ENCODE peak calls at places on chromosome 15, in four cellular contexts. One of them, this sample, is unnamed.

GRCh38 chr15:101448336-101448735 is 41.2 kb downstream of the PCSK6 start:
- DNase-seq in GM12878: no peak
- DNase-seq in HL-60: no peak
- DNase-seq in K562: no peak
- DNase-seq in this sample: no peak

GRCh38 chr15:72865486-72865885 is 81.9 kb upstream of the ADPGK start:
- DNase-seq in HL-60: no peak
- DNase-seq in GM12878: no peak
- DNase-seq in K562: no peak
- DNase-seq in this sample: no peak

GRCh38 chr15:64017591-64018163 is 28.6 kb downstream of the DAPK2 start:
- DNase-seq in GM12878: no peak
- DNase-seq in K562: no peak
- DNase-seq in HL-60: no peak
- DNase-seq in this sample: no peak

GRCh38 chr15:28096720-28097431 is 2.2 kb downstream of the OCA2 start:
- DNase-seq in HL-60: no peak
- DNase-seq in GM12878: no peak
- DNase-seq in K562: no peak
- DNase-seq in this sample: no peak

GRCh38 chr15:100722551-100723322 is 120.3 kb downstream of the ASB7 start:
- DNase-seq in HL-60: no peak
- DNase-seq in GM12878: no peak
- DNase-seq in K562: no peak
- DNase-seq in this sample: no peak

GRCh38 chr15:37220949-37221670 is 120.8 kb upstream of the MEIS2 start:
- DNase-seq in GM12878: no peak
- DNase-seq in HL-60: no peak
- DNase-seq in K562: no peak
- DNase-seq in this sample: no peak

GRCh38 chr15:90553248-90553745 is 23.6 kb downstream of the CRTC3 start:
- DNase-seq in K562: no peak
- DNase-seq in HL-60: no peak
- DNase-seq in GM12878: no peak
- DNase-seq in this sample: no peak

GRCh38 chr15:42289166-42289565 is 15.9 kb upstream of the TMEM87A start:
- DNase-seq in HL-60: no peak
- DNase-seq in GM12878: no peak
- DNase-seq in K562: no peak
- DNase-seq in this sample: no peak

GRCh38 chr15:73047882-73048281 is 4.4 kb upstream of the NEO1 start:
- DNase-seq in GM12878: no peak
- DNase-seq in HL-60: no peak
- DNase-seq in K562: no peak
- DNase-seq in this sample: no peak

GRCh38 chr15:72141171-72142084 is 23.2 kb downstream of the SENP8 start:
- DNase-seq in K562: no peak
- DNase-seq in HL-60: no peak
- DNase-seq in GM12878: peak
- DNase-seq in this sample: peak

GRCh38 chr15:70195808-70196304 is 98.1 kb upstream of the TLE3 start:
- DNase-seq in K562: peak
- DNase-seq in GM12878: no peak
- DNase-seq in HL-60: no peak
- DNase-seq in this sample: no peak

GRCh38 chr15:101565377-101565776 is 75.9 kb upstream of the PCSK6 start:
- DNase-seq in K562: no peak
- DNase-seq in HL-60: no peak
- DNase-seq in GM12878: no peak
- DNase-seq in this sample: no peak

GRCh38 chr15:41544650-41545015 is 576 bp upstream of the RPAP1 start:
- DNase-seq in GM12878: no peak
- DNase-seq in K562: no peak
- DNase-seq in HL-60: no peak
- DNase-seq in this sample: no peak

GRCh38 chr15:43105077-43105769 is 615 bp downstream of the UBR1 start:
- DNase-seq in HL-60: no peak
- DNase-seq in K562: peak
- DNase-seq in GM12878: no peak
- DNase-seq in this sample: no peak

GRCh38 chr15:85625431-85625830 is 169.3 kb downstream of the KLHL25 start:
- DNase-seq in GM12878: no peak
- DNase-seq in HL-60: no peak
- DNase-seq in K562: no peak
- DNase-seq in this sample: no peak

GRCh38 chr15:45181491-45182285 is 6.1 kb downstream of the SHF start:
- DNase-seq in GM12878: no peak
- DNase-seq in K562: no peak
- DNase-seq in HL-60: no peak
- DNase-seq in this sample: no peak

DNA sequence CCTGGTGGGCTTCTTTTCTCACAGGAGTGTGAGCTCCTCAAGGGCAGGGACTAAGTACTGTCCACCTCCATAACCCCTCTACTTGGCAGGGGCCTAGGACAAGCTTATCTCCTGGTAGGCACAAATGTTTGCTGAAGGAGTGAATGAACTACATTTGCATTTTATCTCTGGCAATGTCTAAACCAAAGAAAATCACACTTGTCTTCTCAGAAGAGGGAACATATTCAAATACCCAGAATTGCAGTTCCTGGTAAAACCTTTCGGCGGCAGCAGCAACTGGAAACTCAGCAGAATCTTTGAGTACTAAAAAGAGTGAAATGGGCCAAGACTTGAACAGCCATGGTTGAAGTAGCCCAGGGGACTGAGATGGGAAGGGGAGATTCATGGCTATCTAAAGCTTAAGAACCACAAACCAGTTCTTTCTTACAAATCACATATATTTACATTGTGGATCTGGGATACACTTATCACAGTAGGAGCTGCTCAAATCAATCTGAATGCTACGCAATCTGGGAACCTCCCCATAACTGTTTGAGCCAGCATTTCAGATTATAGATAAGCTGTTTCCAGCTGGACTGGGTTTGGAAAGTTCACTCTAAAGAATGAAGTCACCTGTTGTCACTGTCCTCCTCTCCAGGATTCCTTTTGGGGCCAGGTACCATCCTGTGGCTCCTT is 18.7 kb upstream of the PTPN9 start:
- DNase-seq in GM12878: no peak
- DNase-seq in HL-60: no peak
- DNase-seq in K562: no peak
- DNase-seq in this sample: no peak
- TF ChIP-seq SPI1 in GM12878: no peak
- TF ChIP-seq SPI1 in HL-60: no peak
- TF ChIP-seq SPI1 in K562: no peak
- TF ChIP-seq SPI1 in this sample: no peak

GRCh38 chr15:68208136-68208535 is 3.0 kb upstream of the CALML4 start:
- DNase-seq in HL-60: no peak
- DNase-seq in GM12878: no peak
- DNase-seq in K562: no peak
- DNase-seq in this sample: no peak

GRCh38 chr15:68209272-68209671 is 4.1 kb upstream of the CALML4 start:
- DNase-seq in K562: no peak
- DNase-seq in GM12878: no peak
- DNase-seq in HL-60: no peak
- DNase-seq in this sample: no peak

GRCh38 chr15:68207176-68207935 is 2.2 kb upstream of the CALML4 start:
- DNase-seq in HL-60: no peak
- DNase-seq in GM12878: no peak
- DNase-seq in K562: no peak
- DNase-seq in this sample: no peak

GRCh38 chr15:68209735-68210408 is 4.7 kb upstream of the CALML4 start:
- DNase-seq in HL-60: no peak
- DNase-seq in K562: no peak
- DNase-seq in GM12878: no peak
- DNase-seq in this sample: no peak

DNA sequence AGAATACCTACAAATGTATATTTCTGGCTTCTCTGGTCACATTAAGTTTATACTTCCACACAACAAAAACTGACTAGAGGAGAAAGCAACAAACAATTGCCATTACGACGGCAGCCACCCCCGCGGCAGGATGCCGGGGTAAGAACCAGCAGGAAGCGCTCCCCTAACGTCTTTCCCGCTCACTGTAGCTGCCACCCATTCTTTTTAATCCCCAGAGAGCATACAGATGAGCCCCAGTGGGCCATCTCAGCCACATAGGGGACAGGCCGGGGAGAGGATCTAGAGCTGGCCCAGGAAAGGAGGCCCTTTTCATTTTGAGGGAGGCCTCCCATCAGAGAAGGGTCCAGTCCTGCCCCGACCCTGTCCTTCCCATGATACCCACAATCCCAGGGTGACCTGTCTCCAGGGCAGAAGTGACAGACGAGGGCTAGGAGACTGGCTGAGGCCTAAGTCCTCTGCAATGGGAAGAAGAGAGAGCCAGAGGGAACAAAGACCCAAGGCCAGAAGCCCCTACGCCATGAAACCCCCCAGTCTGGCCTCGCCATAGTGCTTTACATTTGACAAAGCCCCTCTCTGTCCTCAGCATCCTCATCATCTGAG is 3.6 kb upstream of the CALML4 start:
- DNase-seq in GM12878: no peak
- DNase-seq in HL-60: no peak
- DNase-seq in K562: no peak
- DNase-seq in this sample: no peak
- TF ChIP-seq SPI1 in GM12878: no peak
- TF ChIP-seq SPI1 in HL-60: no peak
- TF ChIP-seq SPI1 in K562: no peak
- TF ChIP-seq SPI1 in this sample: no peak

DNA sequence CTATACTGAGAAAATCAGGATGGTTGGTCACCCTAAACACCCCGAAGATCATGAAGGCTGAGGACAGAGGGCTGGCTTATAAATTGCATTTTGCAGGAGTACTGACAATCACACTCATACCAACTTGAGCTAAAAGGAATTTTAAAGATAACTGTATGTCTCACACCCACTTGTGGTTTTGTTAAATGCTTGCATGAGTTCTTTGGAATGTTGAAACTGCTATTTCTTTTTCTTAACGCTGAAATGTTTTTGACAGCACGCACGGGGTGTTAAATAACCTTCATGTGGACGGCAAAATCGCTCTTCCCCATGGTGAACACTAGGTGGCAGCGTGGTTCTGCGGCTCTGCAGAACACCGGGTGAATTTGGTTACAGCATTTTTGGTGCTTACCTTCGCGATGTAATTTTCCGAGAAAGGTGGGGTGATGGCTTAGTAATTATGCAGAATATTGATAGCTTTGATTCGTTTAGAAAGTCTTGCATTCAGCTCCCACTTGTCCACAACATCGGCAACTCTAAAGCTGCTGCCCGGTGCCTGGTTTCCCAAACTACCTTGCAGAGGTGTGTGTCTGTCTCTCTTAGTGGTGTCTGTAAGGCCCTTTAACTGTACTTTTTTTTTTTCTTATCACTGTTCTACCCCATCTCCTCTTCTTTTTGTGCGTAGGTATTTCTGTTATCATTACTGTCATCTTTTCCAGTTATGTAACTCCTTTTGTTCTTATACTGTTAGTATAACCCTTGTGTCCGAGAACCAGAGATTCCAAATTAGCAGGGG is 51.7 kb downstream of the ARNT2 start:
- DNase-seq in K562: peak
- DNase-seq in HL-60: peak
- DNase-seq in GM12878: peak
- DNase-seq in this sample: peak
- TF ChIP-seq SPI1 in K562: no peak
- TF ChIP-seq SPI1 in HL-60: no peak
- TF ChIP-seq SPI1 in GM12878: no peak
- TF ChIP-seq SPI1 in this sample: no peak

GRCh38 chr15:95558131-95558530 is 772.4 kb upstream of the NR2F2 start:
- DNase-seq in GM12878: no peak
- DNase-seq in K562: no peak
- DNase-seq in HL-60: no peak
- DNase-seq in this sample: no peak

GRCh38 chr15:95558916-95559315 is 771.6 kb upstream of the NR2F2 start:
- DNase-seq in GM12878: no peak
- DNase-seq in HL-60: no peak
- DNase-seq in K562: no peak
- DNase-seq in this sample: no peak

GRCh38 chr15:95559875-95560394 is 770.6 kb upstream of the NR2F2 start:
- DNase-seq in GM12878: no peak
- DNase-seq in HL-60: peak
- DNase-seq in K562: peak
- DNase-seq in this sample: no peak

GRCh38 chr15:95563634-95564033 is 766.9 kb upstream of the NR2F2 start:
- DNase-seq in K562: no peak
- DNase-seq in GM12878: no peak
- DNase-seq in HL-60: no peak
- DNase-seq in this sample: no peak

DNA sequence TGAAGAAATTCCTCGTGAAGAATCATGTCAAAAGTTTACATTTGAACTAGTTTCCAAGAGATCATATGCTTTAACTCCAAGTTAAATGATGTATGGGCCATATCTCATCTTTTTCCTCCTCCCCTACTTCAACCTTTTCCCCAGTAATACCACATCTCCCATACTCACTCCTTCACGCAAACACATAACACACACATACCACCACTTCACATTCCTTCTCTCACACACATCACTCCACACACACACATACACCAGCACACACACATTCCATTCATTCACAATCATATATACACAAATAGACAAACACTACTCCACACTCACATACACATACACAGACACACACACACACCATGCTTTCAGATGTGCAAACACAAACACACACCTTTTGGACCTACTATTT is 769.0 kb upstream of the NR2F2 start:
- DNase-seq in HL-60: no peak
- DNase-seq in K562: no peak
- DNase-seq in GM12878: no peak
- DNase-seq in this sample: no peak
- TF ChIP-seq SPI1 in HL-60: no peak
- TF ChIP-seq SPI1 in K562: no peak
- TF ChIP-seq SPI1 in GM12878: no peak
- TF ChIP-seq SPI1 in this sample: no peak

DNA sequence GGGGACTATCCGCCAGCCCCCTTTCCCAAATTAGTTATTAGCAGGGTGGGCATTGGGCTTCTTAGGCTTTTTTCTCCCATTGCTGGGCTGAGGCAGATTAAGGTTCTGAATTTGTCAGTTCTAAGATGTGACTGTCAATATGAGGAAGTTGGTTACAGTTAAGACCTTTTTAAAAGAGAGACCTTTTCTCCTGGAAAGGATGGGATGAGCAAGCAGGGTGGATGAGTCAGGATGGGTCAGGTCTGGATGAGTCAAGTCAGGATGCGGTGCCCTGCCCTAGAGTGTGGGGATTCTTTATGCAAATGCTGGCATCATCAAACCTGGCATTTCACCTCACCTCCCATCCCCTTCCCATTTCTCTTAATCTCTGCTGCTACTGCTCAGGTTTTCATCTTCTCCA is 1.9 kb downstream of the AEN start:
- DNase-seq in HL-60: no peak
- DNase-seq in GM12878: no peak
- DNase-seq in K562: no peak
- DNase-seq in this sample: no peak
- TF ChIP-seq SPI1 in HL-60: no peak
- TF ChIP-seq SPI1 in GM12878: no peak
- TF ChIP-seq SPI1 in K562: peak
- TF ChIP-seq SPI1 in this sample: no peak

This sample was measured in GM12891.